ENCODE peak calls at places on chromosomes 3 and 15, in nine cellular contexts. O is transverse colon, W is ovary, X is tibial nerve, E is sigmoid colon, G is A549, F is SK-N-SH, H is stomach, V is suprapubic skin. I is an unnamed sample.

GRCh38 chr3:5140230-5140621 is 18.1 kb downstream of the ARL8B start:
- DNase-seq in O (no peak), W (no peak), X (no peak), E (no peak), G (no peak), F (no peak), H (no peak), V (no peak), I (no peak)

GRCh38 chr3:178436773-178437172 is 99.5 kb upstream of the KCNMB2 start:
- DNase-seq in O (no peak), W (no peak), X (no peak), E (no peak), G (peak), F (peak), H (no peak), V (no peak), I (no peak)

GRCh38 chr3:65412591-65412990 is 626.1 kb downstream of the MAGI1 start:
- DNase-seq in O (peak), W (no peak), X (no peak), E (peak), G (no peak), F (no peak), H (peak), V (no peak), I (no peak)

GRCh38 chr3:30617069-30617468 is 10.7 kb downstream of the TGFBR2 start:
- DNase-seq in O (no peak), W (no peak), X (no peak), E (no peak), G (no peak), F (no peak), H (no peak), V (no peak), I (no peak)

GRCh38 chr3:128439226-128439625 is 27.5 kb downstream of the DNAJB8 start:
- DNase-seq in O (no peak), W (no peak), X (no peak), E (no peak), G (no peak), F (no peak), H (no peak), V (no peak), I (no peak)

GRCh38 chr3:185866555-185866954 is 41.7 kb upstream of the IGF2BP2 start:
- DNase-seq in O (peak), W (no peak), X (no peak), E (no peak), G (no peak), F (no peak), H (no peak), V (no peak), I (no peak)

GRCh38 chr15:74725845-74726773 is 781 bp upstream of the CYP1A1 start:
- DNase-seq in O (peak), W (no peak), X (no peak), E (no peak), G (peak), F (peak), H (peak), V (peak), I (peak)

GRCh38 chr3:139941580-139941979 is 6.6 kb downstream of the CLSTN2 start:
- DNase-seq in O (no peak), W (no peak), X (no peak), E (no peak), G (no peak), F (no peak), H (no peak), V (no peak), I (no peak)

GRCh38 chr3:153232737-153233330 is 70.8 kb downstream of the RAP2B start:
- DNase-seq in O (no peak), W (no peak), X (no peak), E (no peak), G (no peak), F (no peak), H (no peak), V (no peak), I (no peak)

GRCh38 chr15:95724908-95725633 is 605.4 kb upstream of the NR2F2 start:
- DNase-seq in O (no peak), W (no peak), X (no peak), E (no peak), G (no peak), F (no peak), H (no peak), V (no peak), I (no peak)

GRCh38 chr3:70919091-70919490 is 606.7 kb upstream of the MDFIC2 start:
- DNase-seq in O (no peak), W (no peak), X (no peak), E (no peak), G (no peak), F (no peak), H (no peak), V (no peak), I (no peak)

GRCh38 chr3:29555590-29555989 is 274.7 kb downstream of the RBMS3 start:
- DNase-seq in O (no peak), W (no peak), X (no peak), E (no peak), G (no peak), F (no peak), H (no peak), V (no peak), I (no peak)

GRCh38 chr3:57756528-57757401 is 656 bp downstream of the SLMAP start:
- DNase-seq in O (peak), W (peak), X (no peak), E (peak), G (peak), F (peak), H (peak), V (peak), I (peak)

GRCh38 chr3:170440346-170440745 is 21.7 kb downstream of the CLDN11 start:
- DNase-seq in O (no peak), W (no peak), X (no peak), E (no peak), G (no peak), F (no peak), H (no peak), V (no peak), I (no peak)

GRCh38 chr15:56732135-56732880 is 1.0 kb downstream of the ZNF280D start:
- DNase-seq in O (peak), W (no peak), X (no peak), E (no peak), G (peak), F (peak), H (no peak), V (no peak), I (no peak)

GRCh38 chr3:129890125-129890524 is 3.4 kb downstream of the TMCC1 start:
- DNase-seq in O (no peak), W (no peak), X (no peak), E (no peak), G (no peak), F (no peak), H (no peak), V (no peak), I (no peak)

GRCh38 chr3:100040446-100040845 is 73.9 kb downstream of the FILIP1L start:
- DNase-seq in O (no peak), W (no peak), X (no peak), E (peak), G (no peak), F (no peak), H (no peak), V (no peak), I (no peak)

GRCh38 chr3:87206070-87206469 is 21.0 kb upstream of the CHMP2B start:
- DNase-seq in O (no peak), W (no peak), X (no peak), E (no peak), G (peak), F (no peak), H (no peak), V (no peak), I (no peak)

GRCh38 chr15:68328485-68328884 is 50.9 kb downstream of the FEM1B start:
- DNase-seq in O (no peak), W (no peak), X (no peak), E (no peak), G (no peak), F (no peak), H (no peak), V (no peak), I (no peak)

DNA sequence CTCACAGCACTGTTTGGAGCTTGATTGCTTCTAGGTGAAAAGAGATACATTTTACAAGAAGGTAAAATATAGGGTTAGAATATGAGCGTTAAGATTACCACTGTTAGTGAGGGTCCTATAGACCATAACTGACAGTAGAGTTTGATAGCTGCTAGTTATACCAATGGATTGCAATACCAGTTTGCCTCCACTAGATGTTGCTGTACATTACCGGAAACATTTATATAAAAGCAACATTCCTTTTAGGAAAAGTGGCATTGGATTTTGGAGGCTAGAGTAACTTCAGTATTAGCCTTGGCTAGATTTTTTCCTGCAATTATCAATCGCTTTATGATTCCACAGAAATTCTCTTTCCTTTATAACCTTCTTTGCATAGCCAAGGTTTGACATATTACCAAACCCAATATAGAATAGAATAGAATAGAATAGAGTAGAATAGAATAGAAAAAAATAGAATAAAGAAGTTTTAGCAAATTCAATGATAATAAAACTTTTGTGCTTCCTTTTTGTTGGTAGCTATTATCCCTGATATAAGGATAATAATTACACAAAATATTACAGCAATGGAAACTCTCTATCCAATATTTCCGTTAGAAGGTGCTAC is 1093.6 kb upstream of the ALCAM start:
- DNase-seq in O (no peak), W (no peak), X (no peak), E (no peak), G (peak), F (no peak), H (no peak), V (no peak), I (no peak)
- TF ChIP-seq EP300 in O (no peak), W (no peak), X (no peak), E (no peak), G (no peak), F (no peak), H (no peak), V (no peak), I (no peak)

GRCh38 chr15:62099171-62099601 is 32.4 kb downstream of the C2CD4A start:
- DNase-seq in O (no peak), W (no peak), X (no peak), E (no peak), G (peak), F (no peak), H (no peak), V (no peak), I (no peak)
- TF ChIP-seq EP300 in O (no peak), W (no peak), X (no peak), E (no peak), G (no peak), F (no peak), H (no peak), V (no peak), I (no peak)

GRCh38 chr15:85380217-85380859 is at the start of gene AKAP13:
- DNase-seq in O (peak), W (peak), X (peak), E (peak), G (peak), F (peak), H (peak), V (peak), I (peak)

GRCh38 chr15:85379403-85380131 is 836 bp upstream of the AKAP13 start:
- DNase-seq in O (peak), W (no peak), X (no peak), E (no peak), G (peak), F (peak), H (no peak), V (no peak), I (peak)

GRCh38 chr15:85381850-85382751 is 1.7 kb downstream of the AKAP13 start:
- DNase-seq in O (no peak), W (no peak), X (no peak), E (no peak), G (peak), F (no peak), H (no peak), V (no peak), I (no peak)

GRCh38 chr15:85382942-85383341 is 2.5 kb downstream of the AKAP13 start:
- DNase-seq in O (no peak), W (no peak), X (no peak), E (no peak), G (no peak), F (no peak), H (no peak), V (no peak), I (no peak)

GRCh38 chr15:85380860-85381535 is 595 bp downstream of the AKAP13 start:
- DNase-seq in O (peak), W (peak), X (no peak), E (peak), G (no peak), F (peak), H (peak), V (no peak), I (peak)
- TF ChIP-seq EP300 in O (no peak), W (no peak), X (no peak), E (no peak), G (no peak), F (no peak), H (no peak), V (no peak), I (no peak)

GRCh38 chr15:85533949-85534543 is 153.6 kb downstream of the AKAP13 start:
- DNase-seq in O (peak), W (no peak), X (no peak), E (no peak), G (no peak), F (no peak), H (no peak), V (no peak), I (peak)
- TF ChIP-seq EP300 in O (no peak), W (no peak), X (no peak), E (no peak), G (no peak), F (no peak), H (no peak), V (no peak), I (no peak)

DNA sequence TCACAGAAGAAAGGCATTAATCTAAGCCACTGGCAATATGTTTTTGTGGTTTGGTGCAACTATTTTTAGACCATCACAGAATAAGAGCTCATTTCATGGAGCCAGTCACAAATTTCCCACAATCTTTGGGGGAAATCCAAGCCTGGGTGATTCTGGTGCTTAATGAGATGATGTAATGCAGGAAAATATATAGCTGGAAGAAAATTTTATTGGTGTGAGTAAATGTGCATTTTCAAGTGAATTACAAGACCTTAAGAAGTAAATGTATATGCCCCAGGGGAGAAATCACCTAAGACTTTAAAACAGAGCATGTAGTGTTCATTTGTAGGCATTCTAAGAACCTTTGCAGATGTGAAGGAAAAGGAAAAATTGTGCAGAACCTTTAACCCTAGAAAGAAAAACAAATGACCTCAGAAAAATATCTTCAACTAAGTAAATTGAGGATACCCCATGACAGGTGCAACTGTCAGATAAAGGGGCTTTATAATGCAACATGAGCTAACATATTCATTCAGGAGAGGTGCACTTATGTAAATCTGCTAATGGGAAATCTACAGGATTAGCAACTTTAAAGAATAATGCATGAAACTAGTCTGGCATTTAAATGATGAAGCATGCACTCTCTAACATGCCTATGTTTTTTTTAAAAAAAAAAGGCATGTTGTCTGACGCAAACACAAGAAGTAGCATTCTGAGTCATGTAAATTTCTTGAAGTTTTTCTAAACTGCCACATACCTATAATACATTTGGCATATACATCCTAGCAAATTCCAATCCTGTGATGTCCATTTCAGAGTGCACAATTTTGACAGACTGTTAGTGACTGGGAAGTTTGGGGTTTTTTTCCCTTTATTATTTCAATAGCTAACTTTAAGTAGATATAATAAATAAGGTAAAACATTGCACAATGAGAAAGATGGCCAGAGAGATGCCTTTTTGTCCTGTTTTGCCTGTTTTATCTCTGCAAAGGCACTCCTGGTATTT is 105.1 kb downstream of the MEX3B start:
- DNase-seq in O (no peak), W (no peak), X (no peak), E (no peak), G (no peak), F (no peak), H (no peak), V (no peak), I (no peak)
- TF ChIP-seq EP300 in O (no peak), W (no peak), X (no peak), E (no peak), G (no peak), F (no peak), H (no peak), V (no peak), I (no peak)

DNA sequence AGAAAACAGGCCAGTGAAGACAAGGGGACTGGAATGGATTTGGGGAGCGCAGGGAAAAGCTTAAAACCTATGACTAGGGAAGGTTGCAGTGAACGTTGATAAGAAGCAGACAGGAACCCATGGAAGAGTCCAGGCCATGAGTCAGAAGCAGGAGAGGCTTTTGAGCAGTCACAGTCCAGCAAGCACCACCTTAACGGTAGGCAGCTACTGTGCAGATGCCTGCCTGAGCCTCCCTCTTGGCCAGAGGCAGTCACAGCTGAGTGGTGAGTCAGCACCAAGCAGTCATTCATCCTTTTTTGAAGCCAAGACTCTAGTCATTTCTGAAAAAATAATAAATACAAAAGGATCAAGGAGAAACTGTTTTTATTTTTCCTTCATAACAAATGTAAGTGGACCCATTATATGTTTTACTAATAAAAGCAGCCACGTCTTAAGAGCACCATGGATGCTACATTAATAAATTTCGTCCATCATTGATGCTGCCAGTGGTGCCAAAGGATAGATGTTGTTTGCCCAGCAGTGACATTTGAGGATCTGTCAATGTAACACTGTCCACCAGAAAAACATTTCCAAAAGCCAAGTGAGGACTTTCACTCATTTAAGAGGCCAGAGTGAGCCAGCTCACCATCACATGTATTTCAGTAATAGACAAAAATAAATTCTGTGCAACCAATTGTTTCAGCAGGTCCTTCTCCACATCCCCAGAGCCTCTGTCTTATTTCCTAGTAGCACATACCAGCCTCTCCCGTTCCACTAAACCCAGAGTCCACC is 42.1 kb upstream of the ACTC1 start:
- DNase-seq in O (no peak), W (no peak), X (no peak), E (no peak), G (peak), F (no peak), H (no peak), V (no peak), I (no peak)
- TF ChIP-seq EP300 in O (no peak), W (no peak), X (no peak), E (no peak), G (no peak), F (no peak), H (no peak), V (no peak), I (no peak)

DNA sequence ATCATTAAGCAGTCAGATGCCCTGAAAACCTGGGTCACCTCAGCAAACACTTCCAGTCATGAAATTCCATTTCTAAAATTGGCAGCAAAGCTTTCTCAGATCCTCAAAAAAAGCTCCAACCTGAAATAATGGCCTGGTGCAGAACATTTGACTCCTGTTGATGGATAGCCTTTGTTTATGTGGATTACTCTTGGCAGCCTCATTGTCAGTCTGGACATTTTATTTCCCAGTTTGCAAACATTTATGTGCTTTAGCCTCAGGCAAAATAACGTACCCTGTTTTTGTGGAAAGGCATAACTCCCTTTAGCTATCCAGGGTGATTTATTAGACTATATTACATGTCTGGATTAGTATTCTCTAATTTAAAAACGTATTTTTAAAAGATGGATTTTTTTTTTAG is 53.9 kb downstream of the PXYLP1 start:
- DNase-seq in O (no peak), W (no peak), X (no peak), E (no peak), G (no peak), F (no peak), H (no peak), V (no peak), I (no peak)
- TF ChIP-seq EP300 in O (no peak), W (no peak), X (no peak), E (no peak), G (no peak), F (no peak), H (no peak), V (no peak), I (no peak)

GRCh38 chr15:81085213-81085612 is 48.9 kb upstream of the CFAP161 start:
- DNase-seq in O (no peak), W (no peak), X (no peak), E (no peak), G (no peak), F (no peak), H (no peak), V (no peak), I (no peak)

GRCh38 chr15:81087694-81088093 is 46.4 kb upstream of the CFAP161 start:
- DNase-seq in O (no peak), W (no peak), X (no peak), E (no peak), G (no peak), F (no peak), H (no peak), V (no peak), I (no peak)

GRCh38 chr15:81085898-81086297 is 48.2 kb upstream of the CFAP161 start:
- DNase-seq in O (no peak), W (no peak), X (no peak), E (no peak), G (no peak), F (no peak), H (no peak), V (no peak), I (no peak)

GRCh38 chr15:81088496-81088895 is 45.6 kb upstream of the CFAP161 start:
- DNase-seq in O (no peak), W (no peak), X (no peak), E (no peak), G (no peak), F (no peak), H (no peak), V (no peak), I (no peak)

GRCh38 chr15:81087121-81087520 is 46.9 kb upstream of the CFAP161 start:
- DNase-seq in O (no peak), W (no peak), X (no peak), E (no peak), G (no peak), F (no peak), H (no peak), V (no peak), I (no peak)
- TF ChIP-seq EP300 in O (no peak), W (no peak), X (no peak), E (no peak), G (no peak), F (no peak), H (no peak), V (no peak), I (no peak)

GRCh38 chr3:137172703-137173102 is 214.9 kb downstream of the IL20RB start:
- DNase-seq in O (no peak), W (no peak), X (no peak), E (no peak), G (no peak), F (no peak), H (no peak), V (no peak), I (no peak)

GRCh38 chr3:137180220-137180619 is 222.4 kb downstream of the IL20RB start:
- DNase-seq in O (no peak), W (no peak), X (no peak), E (no peak), G (no peak), F (no peak), H (no peak), V (no peak), I (no peak)

GRCh38 chr3:137171834-137172603 is 214.2 kb downstream of the IL20RB start:
- DNase-seq in O (no peak), W (no peak), X (no peak), E (no peak), G (no peak), F (no peak), H (no peak), V (no peak), I (no peak)

GRCh38 chr3:137174514-137174913 is 216.7 kb downstream of the IL20RB start:
- DNase-seq in O (no peak), W (no peak), X (no peak), E (no peak), G (no peak), F (no peak), H (no peak), V (no peak), I (no peak)
- TF ChIP-seq EP300 in O (no peak), W (no peak), X (no peak), E (no peak), G (no peak), F (no peak), H (no peak), V (no peak), I (no peak)